ENCODE peak calls at places on chromosome 9, in eight cellular contexts. Z is pancreas, T is SK-N-SH, D is AG04450, K is IMR-90, E is heart right ventricle, R is psoas muscle, G is A549. W is an unnamed sample.
A peak's percentile ranks its signal among the peaks of the same experiment; 100 is the strongest.

GRCh38 chr9:94086468-94086867 is 2.2 kb downstream of the PTPDC1 start:
- DNase-seq in Z (no peak), T (peak; percentile 59), D (no peak), K (peak; percentile 72), E (no peak), R (no peak), G (no peak), W (peak; percentile 81)

GRCh38 chr9:136645903-136646754 is 16.6 kb upstream of the EGFL7 start:
- DNase-seq in Z (no peak), T (peak; percentile 92), D (no peak), K (no peak), E (peak; percentile 87), R (peak; percentile 53), G (no peak), W (no peak)

GRCh38 chr9:36317766-36318165 is 59.5 kb upstream of the GNE start:
- DNase-seq in Z (peak; percentile 61), T (no peak), D (no peak), K (no peak), E (no peak), R (peak; percentile 29), G (peak; percentile 64), W (no peak)

GRCh38 chr9:76817489-76817888 is 53.3 kb downstream of the PCA3 start:
- DNase-seq in Z (no peak), T (no peak), D (peak; percentile 55), K (peak; percentile 88), E (no peak), R (no peak), G (peak; percentile 15), W (peak; percentile 81)

GRCh38 chr9:84869091-84869490 is 199.6 kb downstream of the NTRK2 start:
- DNase-seq in Z (no peak), T (no peak), D (no peak), K (no peak), E (no peak), R (no peak), G (no peak), W (no peak)

GRCh38 chr9:92133949-92134604 is 18.9 kb upstream of the SPTLC1 start:
- DNase-seq in Z (peak; percentile 61), T (peak; percentile 90), D (peak; percentile 63), K (peak; percentile 77), E (peak; percentile 72), R (peak; percentile 74), G (peak; percentile 88), W (peak; percentile 88)

GRCh38 chr9:87547665-87548064 is 50.0 kb downstream of the DAPK1 start:
- DNase-seq in Z (no peak), T (peak; percentile 59), D (no peak), K (no peak), E (no peak), R (no peak), G (no peak), W (no peak)

GRCh38 chr9:86322973-86323644 is 31.1 kb downstream of the TUT7 start:
- DNase-seq in Z (no peak), T (no peak), D (peak; percentile 16), K (peak; percentile 83), E (no peak), R (no peak), G (no peak), W (peak; percentile 81)

GRCh38 chr9:133239533-133240090 is 30.6 kb upstream of the OBP2B start:
- DNase-seq in Z (no peak), T (peak; percentile 9), D (no peak), K (no peak), E (no peak), R (no peak), G (no peak), W (no peak)

GRCh38 chr9:36748322-36748899 is 175.7 kb downstream of the MELK start:
- DNase-seq in Z (no peak), T (no peak), D (no peak), K (peak; percentile 43), E (peak; percentile 22), R (peak; percentile 20), G (peak; percentile 41), W (peak; percentile 26)

GRCh38 chr9:133114451-133114885 is 6.6 kb downstream of the RALGDS start:
- DNase-seq in Z (peak; percentile 26), T (peak; percentile 85), D (no peak), K (peak; percentile 21), E (peak; percentile 65), R (peak; percentile 67), G (no peak), W (peak; percentile 85)

GRCh38 chr9:73269430-73270101 is 117.9 kb downstream of the ANXA1 start:
- DNase-seq in Z (no peak), T (peak; percentile 5), D (no peak), K (peak; percentile 2), E (no peak), R (no peak), G (peak; percentile 3), W (peak; percentile 1)

GRCh38 chr9:134064711-134065110 is 3.1 kb downstream of the BRD3 start:
- DNase-seq in Z (no peak), T (no peak), D (no peak), K (no peak), E (no peak), R (no peak), G (no peak), W (no peak)

DNA sequence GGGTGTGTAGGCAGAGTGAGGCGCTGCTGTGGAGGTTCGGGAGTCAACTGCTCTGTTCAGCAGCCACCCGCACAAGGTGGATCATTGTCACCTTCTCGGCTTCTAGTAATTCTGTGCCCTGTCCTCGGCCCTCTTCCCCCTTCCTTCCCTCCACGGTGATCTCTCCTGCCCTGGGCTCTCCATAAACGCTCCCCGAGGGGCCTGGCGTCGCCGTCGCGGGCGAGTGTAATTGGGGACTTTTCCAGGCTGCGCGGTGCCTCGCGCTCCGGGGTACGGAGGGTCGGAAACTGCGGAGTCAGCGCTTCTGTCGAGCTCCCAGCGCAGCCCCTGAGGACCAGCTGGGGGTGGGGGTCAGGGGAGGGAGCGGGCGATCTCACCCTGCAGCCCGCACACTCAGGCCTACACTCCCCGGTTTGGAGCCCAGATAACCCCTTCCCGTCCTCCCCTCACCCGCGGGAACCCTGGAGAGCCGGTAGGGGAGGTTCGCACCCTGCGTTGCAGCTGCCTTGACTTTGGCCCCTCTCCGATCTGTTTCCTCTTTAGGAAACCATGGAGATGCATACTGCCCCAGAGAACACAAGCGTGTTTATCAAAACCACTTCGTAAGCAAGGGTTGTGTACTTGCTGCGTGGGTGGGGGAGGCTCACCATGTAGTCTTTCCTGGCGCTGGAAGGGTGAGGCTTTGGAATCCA is 188.3 kb upstream of the ZNF618 start:
- DNase-seq in Z (no peak), T (peak; percentile 41), D (no peak), K (no peak), E (no peak), R (no peak), G (no peak), W (no peak)
- TF ChIP-seq CTCF in Z (no peak), T (no peak), D (no peak), K (no peak), E (no peak), R (no peak), G (no peak), W (no peak)

GRCh38 chr9:100472725-100473261 is at the start of gene TMEFF1:
- DNase-seq in Z (peak; percentile 26), T (peak; percentile 97), D (no peak), K (peak; percentile 26), E (no peak), R (peak; percentile 42), G (peak; percentile 68), W (peak; percentile 52)
- H3K4me3 ChIP-seq in Z (peak within 1 kb of the TSS; percentile 36), T (peak within 1 kb of the TSS; percentile 77), D (peak within 1 kb of the TSS; percentile 67), K (peak within 1 kb of the TSS; percentile 90), E (peak within 1 kb of the TSS; percentile 65), R (peak within 1 kb of the TSS; percentile 83), G (peak within 1 kb of the TSS; percentile 67), W (peak within 1 kb of the TSS; percentile 67)

DNA sequence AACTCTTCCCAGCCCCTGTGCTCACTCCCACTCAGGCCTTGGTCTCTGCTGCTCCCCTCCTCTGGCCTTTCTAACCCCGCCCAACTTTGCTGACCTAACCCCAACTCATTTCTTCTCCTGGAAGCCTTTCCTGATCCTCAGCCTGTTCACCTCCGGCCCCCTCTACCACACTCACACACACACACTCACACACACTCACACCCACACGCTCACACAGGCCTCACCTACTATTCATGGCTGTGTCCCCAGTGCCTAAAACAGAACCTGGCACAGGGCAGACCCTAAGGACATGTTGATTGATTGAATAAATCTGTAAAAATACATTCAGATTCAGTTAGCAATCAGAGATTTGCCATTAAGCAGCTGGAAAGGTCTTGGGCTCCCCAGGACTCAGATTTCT is 28.5 kb upstream of the LHX2 start:
- DNase-seq in Z (no peak), T (no peak), D (no peak), K (no peak), E (no peak), R (no peak), G (no peak), W (no peak)
- TF ChIP-seq CTCF in Z (no peak), T (no peak), D (no peak), K (no peak), E (no peak), R (no peak), G (no peak), W (no peak)

GRCh38 chr9:70403618-70404025 is 10.8 kb downstream of the KLF9 start:
- DNase-seq in Z (no peak), T (no peak), D (no peak), K (peak; percentile 47), E (no peak), R (no peak), G (no peak), W (no peak)
- H3K4me3 ChIP-seq in Z (no peak overlapping the region), T (no peak overlapping the region), D (no peak overlapping the region), K (no peak overlapping the region), E (no peak overlapping the region), R (peak overlapping the region; percentile 26), G (no peak overlapping the region), W (no peak overlapping the region)

GRCh38 chr9:110006657-110007056 is 201.3 kb downstream of the C9orf152 start:
- DNase-seq in Z (no peak), T (no peak), D (no peak), K (no peak), E (no peak), R (no peak), G (no peak), W (no peak)
- TF ChIP-seq CTCF in Z (no peak), T (no peak), D (peak; percentile 1), K (no peak), E (no peak), R (no peak), G (no peak), W (no peak)